ENCODE peak calls at places on chromosomes 5 and 9, in six cellular contexts. K is T-helper 17 cell; V is GM23248; F is AG04449; X is GM10248; C is activated T-helper 9 cell treated with anti-CD3 and anti-CD28 coated beads, Interleukin-2, amount 50 U/mL, for 16 hours. Q is an unnamed sample.

GRCh38 chr5:172918421-172919371 is 40.5 kb upstream of the RPL26L1 start:
- DNase-seq in K (no peak), V (no peak), F (no peak), X (no peak), C (no peak), Q (no peak)

GRCh38 chr5:61933787-61934626 is 372.0 kb upstream of the KIF2A start:
- DNase-seq in K (no peak), V (peak), F (no peak), X (peak), C (no peak), Q (peak)

GRCh38 chr5:141330299-141331080 is at the start of gene PCDHGA1:
- DNase-seq in K (no peak), V (peak), F (no peak), X (peak), C (no peak), Q (no peak)

GRCh38 chr9:134068742-134069535 is 1.1 kb upstream of the BRD3 start:
- DNase-seq in K (no peak), V (peak), F (no peak), X (no peak), C (no peak), Q (peak)

GRCh38 chr9:137777761-137778160 is 99.8 kb upstream of the CACNA1B start:
- DNase-seq in K (no peak), V (no peak), F (no peak), X (no peak), C (no peak), Q (no peak)

GRCh38 chr5:10162468-10162867 is 87.2 kb downstream of the ATPSCKMT start:
- DNase-seq in K (no peak), V (no peak), F (no peak), X (no peak), C (no peak), Q (no peak)

GRCh38 chr5:14723648-14724231 is 59.2 kb downstream of the OTULIN start:
- DNase-seq in K (no peak), V (peak), F (no peak), X (no peak), C (no peak), Q (no peak)

GRCh38 chr9:95515272-95516113 is 1.3 kb downstream of the PTCH1 start:
- DNase-seq in K (no peak), V (peak), F (no peak), X (peak), C (no peak), Q (no peak)

GRCh38 chr5:42586625-42587024 is 163.4 kb downstream of the GHR start:
- DNase-seq in K (no peak), V (no peak), F (no peak), X (no peak), C (no peak), Q (no peak)

GRCh38 chr9:137488330-137488653 is 29.2 kb upstream of the NSMF start:
- DNase-seq in K (no peak), V (no peak), F (no peak), X (no peak), C (no peak), Q (no peak)

GRCh38 chr5:135626636-135627035 is 47.8 kb upstream of the CXCL14 start:
- DNase-seq in K (no peak), V (no peak), F (no peak), X (no peak), C (no peak), Q (peak)

GRCh38 chr9:107375651-107376369 is 92.7 kb downstream of the RAD23B start:
- DNase-seq in K (no peak), V (no peak), F (no peak), X (no peak), C (no peak), Q (no peak)

GRCh38 chr9:130264414-130265350 is 878 bp upstream of the HMCN2 start:
- DNase-seq in K (no peak), V (no peak), F (no peak), X (peak), C (no peak), Q (no peak)

GRCh38 chr9:109166171-109166770 is 778 bp downstream of the FRRS1L start:
- DNase-seq in K (no peak), V (no peak), F (no peak), X (no peak), C (no peak), Q (no peak)

GRCh38 chr5:142057697-142058056 is 44.9 kb upstream of the GNPDA1 start:
- DNase-seq in K (no peak), V (no peak), F (no peak), X (no peak), C (no peak), Q (no peak)

GRCh38 chr5:68964679-68965078 is 129.1 kb upstream of the SLC30A5 start:
- DNase-seq in K (no peak), V (no peak), F (no peak), X (no peak), C (no peak), Q (no peak)

GRCh38 chr5:109558952-109559351 is 130.8 kb upstream of the MAN2A1 start:
- DNase-seq in K (no peak), V (no peak), F (no peak), X (no peak), C (no peak), Q (no peak)

GRCh38 chr9:109213300-109214121 is 46.5 kb upstream of the FRRS1L start:
- DNase-seq in K (no peak), V (no peak), F (no peak), X (no peak), C (no peak), Q (no peak)

GRCh38 chr5:138996120-138996519 is 121.0 kb upstream of the LRRTM2 start:
- DNase-seq in K (no peak), V (no peak), F (no peak), X (no peak), C (no peak), Q (no peak)

GRCh38 chr9:129602598-129603415 is 18.1 kb downstream of the C9orf50 start:
- DNase-seq in K (no peak), V (no peak), F (no peak), X (no peak), C (no peak), Q (no peak)

GRCh38 chr5:102231693-102232619 is 64.1 kb downstream of the SLCO4C1 start:
- DNase-seq in K (no peak), V (no peak), F (no peak), X (peak), C (no peak), Q (peak)

GRCh38 chr5:159817262-159818029 is 98.8 kb upstream of the ADRA1B start:
- DNase-seq in K (no peak), V (peak), F (peak), X (no peak), C (no peak), Q (no peak)

GRCh38 chr9:130701059-130702022 is 7.8 kb downstream of the EXOSC2 start:
- DNase-seq in K (peak), V (peak), F (peak), X (peak), C (peak), Q (peak)

GRCh38 chr5:173582198-173583092 is 34.0 kb downstream of the BOD1 start:
- DNase-seq in K (no peak), V (peak), F (no peak), X (no peak), C (no peak), Q (no peak)

GRCh38 chr9:8437878-8438277 is 638.3 kb upstream of the DMAC1 start:
- DNase-seq in K (no peak), V (no peak), F (no peak), X (no peak), C (no peak), Q (no peak)

GRCh38 chr5:98513378-98513777 is 260.1 kb upstream of the RGMB start:
- DNase-seq in K (no peak), V (no peak), F (no peak), X (no peak), C (no peak), Q (no peak)

GRCh38 chr5:50744761-50745160 is 78.3 kb downstream of the PARP8 start:
- DNase-seq in K (no peak), V (peak), F (peak), X (peak), C (no peak), Q (no peak)

GRCh38 chr5:173733831-173734491 is 117.5 kb upstream of the BOD1 start:
- DNase-seq in K (no peak), V (no peak), F (no peak), X (peak), C (no peak), Q (no peak)

GRCh38 chr5:173581408-173582197 is 34.8 kb downstream of the BOD1 start:
- DNase-seq in K (peak), V (peak), F (no peak), X (peak), C (peak), Q (peak)

GRCh38 chr5:1280177-1281037 is 14.5 kb downstream of the TERT start:
- DNase-seq in K (no peak), V (no peak), F (no peak), X (no peak), C (no peak), Q (no peak)

GRCh38 chr5:79753087-79753486 is 63.5 kb downstream of the CMYA5 start:
- DNase-seq in K (no peak), V (no peak), F (no peak), X (no peak), C (no peak), Q (no peak)

GRCh38 chr9:114178076-114178475 is 22.7 kb downstream of the COL27A1 start:
- DNase-seq in K (no peak), V (no peak), F (no peak), X (no peak), C (no peak), Q (no peak)

GRCh38 chr9:103037508-103038477 is 42.7 kb downstream of the CYLC2 start:
- DNase-seq in K (no peak), V (no peak), F (no peak), X (no peak), C (no peak), Q (no peak)

GRCh38 chr5:53580547-53580946 is 20.1 kb downstream of the NDUFS4 start:
- DNase-seq in K (no peak), V (no peak), F (no peak), X (no peak), C (no peak), Q (no peak)

Q was measured in lung.